ENCODE peak calls at places on chromosomes 2 and 18, in seven cellular contexts. K is H1, J is HepG2, Z is HCT116, X is K562, H is SK-N-SH, Q is GM12878. W is an unnamed sample.

GRCh38 chr2:159875083-159875482 is 77.1 kb upstream of the CD302 start:
- DNase-seq in K (no peak), J (no peak), Z (no peak), X (no peak), H (no peak), Q (no peak), W (no peak)

GRCh38 chr2:217445726-217446125 is 557.1 kb downstream of the TNS1 start:
- DNase-seq in K (no peak), J (no peak), Z (no peak), X (no peak), H (no peak), Q (no peak), W (no peak)

GRCh38 chr2:179460530-179460929 is 195.9 kb upstream of the SESTD1 start:
- DNase-seq in K (no peak), J (peak; percentile 58), Z (peak; percentile 83), X (no peak), H (no peak), Q (no peak), W (no peak)

GRCh38 chr2:46984642-46985476 is 69.3 kb upstream of the MCFD2 start:
- DNase-seq in K (no peak), J (no peak), Z (peak; percentile 69), X (peak; percentile 33), H (no peak), Q (peak; percentile 79), W (no peak)

GRCh38 chr2:186459009-186459408 is 27.1 kb upstream of the ZC3H15 start:
- DNase-seq in K (no peak), J (peak; percentile 64), Z (peak; percentile 15), X (no peak), H (no peak), Q (no peak), W (no peak)

GRCh38 chr2:67616749-67617148 is 219.6 kb downstream of the ETAA1 start:
- DNase-seq in K (no peak), J (no peak), Z (no peak), X (no peak), H (peak; percentile 1), Q (peak; percentile 9), W (peak; percentile 16)

GRCh38 chr2:67851946-67852345 is 210.9 kb downstream of the C1D start:
- DNase-seq in K (no peak), J (no peak), Z (no peak), X (no peak), H (no peak), Q (no peak), W (no peak)

GRCh38 chr2:61816480-61817355 is 37.1 kb downstream of the FAM161A start:
- DNase-seq in K (no peak), J (no peak), Z (no peak), X (no peak), H (no peak), Q (no peak), W (no peak)

GRCh38 chr2:68762665-68763064 is 28.1 kb downstream of the ARHGAP25 start:
- DNase-seq in K (no peak), J (no peak), Z (no peak), X (no peak), H (no peak), Q (no peak), W (no peak)

GRCh38 chr18:22186484-22186971 is 17.1 kb downstream of the GATA6 start:
- DNase-seq in K (no peak), J (no peak), Z (no peak), X (no peak), H (no peak), Q (no peak), W (no peak)

GRCh38 chr2:240800241-240800640 is 19.8 kb downstream of the KIF1A start:
- DNase-seq in K (no peak), J (no peak), Z (no peak), X (no peak), H (no peak), Q (no peak), W (no peak)

GRCh38 chr2:130371723-130372054 is 15.8 kb downstream of the PTPN18 start:
- DNase-seq in K (no peak), J (no peak), Z (no peak), X (no peak), H (no peak), Q (no peak), W (no peak)

GRCh38 chr2:105239924-105240323 is 1.6 kb upstream of the GPR45 start:
- DNase-seq in K (no peak), J (no peak), Z (no peak), X (no peak), H (no peak), Q (no peak), W (no peak)

GRCh38 chr2:79910643-79911042 is 393.9 kb downstream of the LRRTM1 start:
- DNase-seq in K (no peak), J (no peak), Z (no peak), X (no peak), H (peak; percentile 24), Q (no peak), W (no peak)

GRCh38 chr18:3186678-3187658 is 32.8 kb downstream of the MYOM1 start:
- DNase-seq in K (no peak), J (peak; percentile 59), Z (no peak), X (peak; percentile 46), H (peak; percentile 23), Q (no peak), W (no peak)

GRCh38 chr2:233419626-233420431 is 65.5 kb downstream of the DGKD start:
- DNase-seq in K (peak; percentile 49), J (no peak), Z (no peak), X (no peak), H (no peak), Q (peak; percentile 52), W (no peak)

GRCh38 chr2:203177361-203177760 is 61.5 kb upstream of the CYP20A1 start:
- DNase-seq in K (no peak), J (no peak), Z (no peak), X (no peak), H (no peak), Q (no peak), W (no peak)

GRCh38 chr2:105911425-105911824 is 166.7 kb downstream of the NCK2 start:
- DNase-seq in K (no peak), J (no peak), Z (no peak), X (no peak), H (no peak), Q (no peak), W (no peak)

GRCh38 chr18:72588339-72588738 is 44.2 kb upstream of the CBLN2 start:
- DNase-seq in K (no peak), J (no peak), Z (no peak), X (no peak), H (no peak), Q (no peak), W (no peak)

GRCh38 chr18:48589797-48590519 is 51.1 kb downstream of the CTIF start:
- DNase-seq in K (no peak), J (no peak), Z (no peak), X (no peak), H (peak; percentile 74), Q (no peak), W (no peak)

GRCh38 chr18:45456076-45457066 is 158.9 kb upstream of the SLC14A2 start:
- DNase-seq in K (no peak), J (no peak), Z (no peak), X (no peak), H (no peak), Q (no peak), W (no peak)

GRCh38 chr2:85318222-85319182 is 9.3 kb downstream of the TGOLN2 start:
- DNase-seq in K (no peak), J (no peak), Z (no peak), X (no peak), H (no peak), Q (no peak), W (no peak)

GRCh38 chr2:7913956-7914355 is 767.9 kb upstream of the ID2 start:
- DNase-seq in K (no peak), J (no peak), Z (no peak), X (no peak), H (no peak), Q (no peak), W (no peak)
- H3K27ac ChIP-seq in K (no peak overlapping the region), J (no peak overlapping the region), Z (no peak overlapping the region), X (no peak overlapping the region), H (no peak overlapping the region), Q (no peak overlapping the region), W (no peak overlapping the region)

GRCh38 chr2:77179297-77179696 is 342.9 kb downstream of the LRRTM4 start:
- DNase-seq in K (no peak), J (no peak), Z (no peak), X (no peak), H (no peak), Q (no peak), W (no peak)
- TF ChIP-seq POLR2AphosphoS5 in K (no peak), J (no peak), Z (no peak), X (no peak), H (no peak), Q (no peak), W (no peak)

DNA sequence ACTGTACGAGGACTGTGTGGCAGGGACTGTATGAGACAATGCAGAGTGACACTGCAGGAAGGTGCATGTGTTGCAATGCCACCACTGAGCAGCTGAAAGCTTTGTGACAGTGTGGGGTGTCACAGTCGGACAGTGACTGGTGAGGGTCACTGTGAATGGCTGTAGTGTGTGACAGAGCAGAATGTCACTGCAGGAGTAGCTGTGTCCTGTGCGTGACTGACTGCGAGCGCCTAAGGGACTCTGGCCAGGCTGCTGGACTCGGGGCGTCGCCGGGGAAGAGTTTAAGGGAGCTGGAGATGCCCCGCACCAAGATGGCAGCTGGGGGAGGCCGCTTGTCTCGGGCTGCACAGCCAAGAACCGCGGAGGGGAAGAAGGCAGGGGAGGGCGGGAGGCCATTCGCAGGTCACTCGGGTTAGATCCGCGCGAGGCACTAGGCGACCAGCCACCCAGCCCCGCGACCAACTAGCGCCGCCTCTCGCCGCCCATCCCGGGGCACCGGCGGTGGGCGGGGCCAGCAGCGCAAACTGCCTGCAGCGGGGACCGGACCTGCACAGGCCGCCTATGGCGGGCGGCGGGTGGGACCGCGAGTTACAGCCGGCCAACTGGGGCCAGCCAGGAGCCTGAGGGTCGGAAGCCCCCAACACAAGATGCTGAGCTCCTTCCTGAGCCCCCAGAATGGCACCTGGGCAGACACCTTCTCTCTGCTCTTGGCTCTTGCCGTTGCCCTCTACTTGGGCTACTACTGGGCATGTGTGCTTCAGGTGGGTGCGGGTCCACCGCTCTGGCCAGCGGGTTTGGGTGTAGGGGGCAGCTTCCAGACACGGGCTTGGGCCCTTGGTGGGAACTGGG is at the start of gene ABHD1:
- DNase-seq in K (peak; percentile 85), J (peak; percentile 59), Z (no peak), X (peak; percentile 91), H (peak; percentile 94), Q (no peak), W (no peak)
- H3K9ac ChIP-seq in K (no peak within 1 kb of the TSS), J (peak within 1 kb of the TSS; percentile 66), Z (no peak within 1 kb of the TSS), X (peak within 1 kb of the TSS; percentile 50), H (no peak within 1 kb of the TSS), Q (no peak within 1 kb of the TSS), W (no peak within 1 kb of the TSS)

GRCh38 chr2:66434679-66435548 is at the start of gene MEIS1:
- DNase-seq in K (peak; percentile 78), J (peak; percentile 91), Z (no peak), X (peak; percentile 74), H (peak; percentile 88), Q (no peak), W (peak; percentile 97)

GRCh38 chr2:66436546-66436945 is 1.6 kb downstream of the MEIS1 start:
- DNase-seq in K (no peak), J (no peak), Z (no peak), X (no peak), H (no peak), Q (no peak), W (no peak)

GRCh38 chr2:66437055-66437454 is 2.1 kb downstream of the MEIS1 start:
- DNase-seq in K (no peak), J (no peak), Z (no peak), X (no peak), H (no peak), Q (no peak), W (no peak)

GRCh38 chr2:66435549-66435875 is 587 bp downstream of the MEIS1 start:
- DNase-seq in K (no peak), J (no peak), Z (no peak), X (peak; percentile 25), H (no peak), Q (no peak), W (no peak)

GRCh38 chr2:66435963-66436362 is 1.0 kb downstream of the MEIS1 start:
- DNase-seq in K (no peak), J (no peak), Z (no peak), X (no peak), H (no peak), Q (no peak), W (no peak)
- H3K27ac ChIP-seq in K (no peak overlapping the region), J (no peak overlapping the region), Z (no peak overlapping the region), X (peak overlapping the region; percentile 37), H (peak overlapping the region; percentile 81), Q (no peak overlapping the region), W (peak overlapping the region; percentile 100)